ENCODE peak calls at places on chromosomes 7 and 10, in five cellular contexts. P is neural progenitor cell, C is HCT116, J is K562, B is endothelial cell of umbilical vein. V is an unnamed sample.

GRCh38 chr10:24519950-24520349 is 203.7 kb downstream of the ARHGAP21 start:
- DNase-seq in P (peak; percentile 10), C (no peak), B (no peak), J (no peak), V (no peak)

GRCh38 chr10:103932996-103933395 is 15.0 kb upstream of the STN1 start:
- DNase-seq in C (no peak), P (no peak), J (no peak), B (no peak), V (no peak)

GRCh38 chr7:1920886-1921285 is 250.8 kb downstream of the ELFN1 start:
- DNase-seq in C (no peak), J (no peak), B (no peak), P (no peak), V (no peak)

GRCh38 chr7:72437610-72438009 is 25.5 kb upstream of the CALN1 start:
- DNase-seq in P (no peak), B (no peak), C (no peak), J (no peak), V (no peak)

GRCh38 chr10:129941199-129942018 is 22.7 kb downstream of the EBF3 start:
- DNase-seq in C (no peak), P (no peak), J (no peak), B (no peak), V (no peak)

GRCh38 chr10:14116837-14117236 is 213.9 kb downstream of the FRMD4A start:
- DNase-seq in C (no peak), P (no peak), B (no peak), J (no peak), V (no peak)

GRCh38 chr10:5343979-5344378 is 20.8 kb upstream of the UCN3 start:
- DNase-seq in B (no peak), P (no peak), C (no peak), J (no peak), V (no peak)

GRCh38 chr10:29356931-29357330 is 68.1 kb downstream of the LYZL1 start:
- DNase-seq in B (no peak), C (no peak), P (no peak), J (no peak), V (peak; percentile 51)

GRCh38 chr10:124328514-124329220 is 90.1 kb downstream of the OAT start:
- DNase-seq in C (no peak), J (no peak), P (no peak), B (no peak), V (no peak)

GRCh38 chr7:112084506-112084905 is 121.7 kb downstream of the DOCK4 start:
- DNase-seq in J (no peak), B (peak; percentile 74), P (no peak), C (no peak), V (no peak)

GRCh38 chr7:17456541-17456940 is 158.1 kb downstream of the AHR start:
- DNase-seq in P (no peak), B (peak; percentile 41), C (no peak), J (no peak), V (no peak)

GRCh38 chr10:103967433-103968142 is 648 bp downstream of the SLK start:
- DNase-seq in P (peak; percentile 34), C (no peak), B (peak; percentile 65), J (peak; percentile 41), V (no peak)

GRCh38 chr10:130246113-130246512 is 109.9 kb downstream of the GLRX3 start:
- DNase-seq in C (no peak), B (no peak), J (no peak), P (no peak), V (no peak)

GRCh38 chr10:34171957-34172527 is 643.1 kb downstream of the PARD3 start:
- DNase-seq in C (no peak), J (no peak), B (no peak), P (no peak), V (no peak)

GRCh38 chr7:122136033-122136432 is 8.0 kb downstream of the AASS start:
- DNase-seq in C (no peak), J (no peak), B (peak; percentile 11), P (no peak), V (no peak)

GRCh38 chr7:132723506-132724081 is 147.3 kb upstream of the PLXNA4 start:
- DNase-seq in B (no peak), P (no peak), J (no peak), C (no peak), V (no peak)

GRCh38 chr7:18241543-18242231 is 214.0 kb upstream of the PRPS1L1 start:
- DNase-seq in P (no peak), B (no peak), J (no peak), C (no peak), V (no peak)

GRCh38 chr7:137335814-137336213 is 7.7 kb downstream of the PTN start:
- DNase-seq in B (no peak), J (no peak), C (no peak), P (no peak), V (peak; percentile 8)

GRCh38 chr7:133217805-133218204 is 35.1 kb upstream of the EXOC4 start:
- DNase-seq in B (no peak), J (no peak), C (no peak), P (no peak), V (no peak)

GRCh38 chr7:11343136-11343535 is 369.5 kb downstream of the PHF14 start:
- DNase-seq in C (no peak), B (no peak), P (no peak), J (no peak), V (no peak)

GRCh38 chr7:35251606-35252310 is 2.1 kb downstream of the TBX20 start:
- DNase-seq in P (no peak), J (no peak), C (no peak), B (no peak), V (no peak)

GRCh38 chr7:35252584-35252983 is 1.3 kb downstream of the TBX20 start:
- DNase-seq in P (no peak), J (no peak), B (no peak), C (no peak), V (no peak)

GRCh38 chr7:35254496-35255416 is 856 bp upstream of the TBX20 start:
- DNase-seq in B (no peak), J (no peak), P (peak; percentile 67), C (no peak), V (no peak)

GRCh38 chr7:35253680-35254495 is at the start of gene TBX20:
- DNase-seq in J (no peak), P (peak; percentile 91), C (no peak), B (peak; percentile 35), V (no peak)

DNA sequence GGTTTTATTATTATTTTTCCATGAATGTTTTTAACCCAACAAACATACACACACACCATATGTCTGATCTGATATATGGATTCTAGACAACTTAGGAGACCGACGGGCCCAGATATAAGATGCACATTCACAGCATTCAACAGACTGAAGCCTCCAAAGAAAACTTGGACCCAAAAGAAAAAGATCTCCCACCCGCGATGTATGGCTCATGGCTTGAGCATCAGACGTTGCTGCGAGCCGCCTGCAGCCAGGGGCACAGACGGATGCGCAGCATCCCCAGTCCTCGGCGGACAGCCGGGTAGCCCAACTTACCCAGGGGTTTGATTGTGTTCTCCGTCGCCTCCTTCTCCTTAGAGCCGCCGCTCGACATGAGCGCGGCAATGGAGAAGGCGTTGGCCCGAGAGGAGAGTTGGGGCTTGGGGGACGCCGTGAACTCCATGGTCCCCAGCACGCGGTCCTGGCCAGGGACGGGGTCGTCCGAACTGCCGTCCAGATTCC is 669 bp downstream of the TBX20 start:
- DNase-seq in B (no peak), C (no peak), P (peak; percentile 72), J (no peak), V (no peak)
- TF ChIP-seq EZH2 in B (peak; percentile 98), C (no peak), P (peak; percentile 90), J (no peak), V (no peak)

DNA sequence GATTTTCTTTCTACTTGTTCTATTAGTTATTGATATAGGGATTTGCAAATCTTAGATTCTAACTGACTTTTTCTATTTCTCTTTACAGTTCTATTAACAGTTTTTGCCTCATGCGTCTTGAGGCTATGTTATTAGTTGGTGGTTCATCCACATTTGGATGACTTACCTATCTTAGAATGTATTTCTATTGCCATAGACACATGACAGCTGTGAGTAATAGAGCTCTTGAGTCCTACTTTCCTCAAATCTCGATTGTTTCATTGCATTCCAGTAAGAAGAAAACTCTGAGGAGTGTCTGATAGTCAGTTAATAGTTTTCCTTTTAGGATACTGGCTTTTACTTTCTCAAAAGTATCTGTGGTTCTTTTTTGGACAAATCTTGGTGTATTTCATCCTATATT is 241.4 kb upstream of the ZNF32 start:
- DNase-seq in J (no peak), B (no peak), P (no peak), C (no peak), V (no peak)
- H3K36me3 ChIP-seq in J (no peaks in the 10 kb centered on the region), B (no peaks in the 10 kb centered on the region), P (no peaks in the 10 kb centered on the region), C (no peaks in the 10 kb centered on the region), V (no peaks in the 10 kb centered on the region)

GRCh38 chr7:145481985-145482384 is 634.6 kb upstream of the CNTNAP2 start:
- DNase-seq in P (no peak), J (no peak), C (no peak), B (no peak), V (no peak)

GRCh38 chr7:145474287-145474686 is 638.4 kb upstream of the TPK1 start:
- DNase-seq in P (no peak), C (no peak), B (no peak), J (no peak), V (no peak)

GRCh38 chr7:145478551-145478950 is 638.0 kb upstream of the CNTNAP2 start:
- DNase-seq in C (no peak), J (no peak), B (no peak), P (no peak), V (no peak)
- TF ChIP-seq EZH2 in C (no peak), J (no peak), B (no peak), P (no peak), V (no peak)

DNA sequence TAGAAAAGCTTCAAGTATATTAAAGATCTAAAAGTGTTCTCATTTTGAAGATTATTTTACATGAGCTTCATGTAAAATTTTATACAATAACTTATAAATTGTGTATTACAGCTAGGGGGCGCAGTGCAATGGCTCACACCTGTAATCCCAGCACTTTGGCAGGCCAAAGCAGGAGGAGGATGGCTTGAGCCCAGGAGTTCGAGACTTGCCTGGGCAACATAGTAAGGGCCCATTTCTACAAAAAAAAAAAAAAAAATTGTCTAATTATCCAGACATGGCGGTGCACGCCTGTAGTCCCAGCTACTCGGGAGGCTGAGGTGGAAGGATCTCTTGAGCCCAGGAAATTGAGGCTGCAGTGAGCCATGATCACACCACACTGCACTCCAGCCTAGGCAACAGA is 16.6 kb downstream of the ACBD5 start:
- DNase-seq in P (peak; percentile 38), J (peak; percentile 54), B (peak; percentile 36), C (no peak), V (no peak)
- H3K36me3 ChIP-seq in P (peaks cover 4% of the 10 kb centered on the region), J (peaks cover 45% of the 10 kb centered on the region), B (no peaks in the 10 kb centered on the region), C (peaks cover 20% of the 10 kb centered on the region), V (no peaks in the 10 kb centered on the region)